ENCODE peak calls at places on chromosomes 12 and 14, in six cellular contexts. D is H1, L is GM12878, Z is HepG2, B is GM12891, R is K562. X is an unnamed sample.

GRCh38 chr14:24372701-24373416 is 4.9 kb downstream of the NFATC4 start:
- DNase-seq in D (no peak), L (no peak), Z (no peak), B (no peak), R (no peak), X (no peak)

GRCh38 chr14:91175296-91175695 is 61.4 kb downstream of the DGLUCY start:
- DNase-seq in D (no peak), L (no peak), Z (no peak), B (no peak), R (no peak), X (no peak)

GRCh38 chr12:78236264-78236663 is 405.6 kb downstream of the NAV3 start:
- DNase-seq in D (no peak), L (no peak), Z (no peak), B (no peak), R (no peak), X (no peak)

GRCh38 chr12:109624467-109624866 is 50.9 kb downstream of the MVK start:
- DNase-seq in D (no peak), L (no peak), Z (no peak), B (no peak), R (no peak), X (no peak)

GRCh38 chr12:104974626-104975290 is 11.4 kb upstream of the NOPCHAP1 start:
- DNase-seq in D (no peak), L (peak; percentile 97), Z (no peak), B (peak; percentile 32), R (no peak), X (peak; percentile 34)

GRCh38 chr12:68746572-68747180 is 700 bp downstream of the SLC35E3 start:
- DNase-seq in D (no peak), L (peak; percentile 13), Z (peak; percentile 48), B (peak; percentile 20), R (peak; percentile 70), X (peak; percentile 17)

GRCh38 chr14:35406090-35406489 is 1.5 kb upstream of the NFKBIA start:
- DNase-seq in D (no peak), L (no peak), Z (no peak), B (no peak), R (no peak), X (no peak)

GRCh38 chr12:20150835-20151234 is 217.5 kb upstream of the PDE3A start:
- DNase-seq in D (no peak), L (no peak), Z (no peak), B (no peak), R (no peak), X (no peak)

GRCh38 chr14:35337074-35337556 is 44.9 kb downstream of the PSMA6 start:
- DNase-seq in D (no peak), L (no peak), Z (peak; percentile 75), B (no peak), R (no peak), X (no peak)

GRCh38 chr14:78341827-78342389 is 171.7 kb downstream of the NRXN3 start:
- DNase-seq in D (no peak), L (no peak), Z (no peak), B (no peak), R (no peak), X (no peak)

GRCh38 chr12:2149091-2149490 is 96.3 kb downstream of the CACNA1C start:
- DNase-seq in D (no peak), L (no peak), Z (no peak), B (no peak), R (no peak), X (no peak)

GRCh38 chr14:21024668-21025373 is at the start of gene NDRG2:
- DNase-seq in D (no peak), L (no peak), Z (peak; percentile 84), B (peak; percentile 76), R (peak; percentile 85), X (peak; percentile 50)

GRCh38 chr12:9098115-9098452 is 17.6 kb downstream of the A2M start:
- DNase-seq in D (no peak), L (no peak), Z (no peak), B (no peak), R (no peak), X (no peak)

GRCh38 chr12:120015313-120015712 is 26.3 kb downstream of the BICDL1 start:
- DNase-seq in D (no peak), L (peak; percentile 35), Z (no peak), B (no peak), R (peak; percentile 25), X (no peak)

GRCh38 chr12:41466762-41467270 is 278.7 kb downstream of the PDZRN4 start:
- DNase-seq in D (no peak), L (no peak), Z (no peak), B (no peak), R (no peak), X (no peak)

GRCh38 chr12:20319374-20319773 is 49.0 kb upstream of the PDE3A start:
- DNase-seq in D (no peak), L (no peak), Z (no peak), B (no peak), R (no peak), X (no peak)

GRCh38 chr14:105098316-105098715 is 33.1 kb upstream of the GPR132 start:
- DNase-seq in D (no peak), L (no peak), Z (no peak), B (no peak), R (no peak), X (no peak)

GRCh38 chr12:1022032-1022970 is 31.3 kb downstream of the ERC1 start:
- DNase-seq in D (no peak), L (no peak), Z (no peak), B (no peak), R (no peak), X (no peak)

GRCh38 chr12:47763481-47764344 is 5.0 kb upstream of the RAPGEF3 start:
- DNase-seq in D (no peak), L (no peak), Z (no peak), B (no peak), R (no peak), X (no peak)

GRCh38 chr14:95040723-95041476 is 116.4 kb downstream of the DICER1 start:
- DNase-seq in D (no peak), L (no peak), Z (no peak), B (no peak), R (no peak), X (no peak)

GRCh38 chr12:125180144-125180543 is 114.9 kb downstream of the AACS start:
- DNase-seq in D (no peak), L (no peak), Z (no peak), B (no peak), R (no peak), X (no peak)

GRCh38 chr12:32454075-32454474 is 54.7 kb downstream of the FGD4 start:
- DNase-seq in D (peak; percentile 27), L (no peak), Z (no peak), B (no peak), R (no peak), X (no peak)
- TF ChIP-seq POLR2AphosphoS5 in D (no peak), L (no peak), Z (no peak), B (no peak), R (no peak), X (no peak)

GRCh38 chr12:50764861-50765324 is 992 bp downstream of the ATF1 start:
- DNase-seq in D (no peak), L (no peak), Z (peak; percentile 89), B (no peak), R (peak; percentile 49), X (no peak)

GRCh38 chr12:50764116-50764860 is 387 bp downstream of the ATF1 start:
- DNase-seq in D (no peak), L (no peak), Z (no peak), B (peak; percentile 82), R (no peak), X (peak; percentile 66)

GRCh38 chr12:50765325-50765911 is 1.5 kb downstream of the ATF1 start:
- DNase-seq in D (no peak), L (no peak), Z (peak; percentile 50), B (no peak), R (peak; percentile 80), X (peak; percentile 35)

GRCh38 chr12:50763637-50764115 is at the start of gene ATF1:
- DNase-seq in D (peak; percentile 83), L (peak; percentile 73), Z (peak; percentile 84), B (no peak), R (peak; percentile 97), X (peak; percentile 87)
- TF ChIP-seq POLR2A in D (no peak), L (peak; percentile 95), Z (peak; percentile 91), B (peak; percentile 95), R (peak; percentile 93), X (peak; percentile 97)

GRCh38 chr14:73267474-73267873 is 30.2 kb downstream of the PAPLN start:
- DNase-seq in D (no peak), L (no peak), Z (no peak), B (no peak), R (no peak), X (no peak)

GRCh38 chr14:73269729-73270651 is 32.7 kb downstream of the PAPLN start:
- DNase-seq in D (no peak), L (no peak), Z (no peak), B (no peak), R (no peak), X (peak; percentile 56)

GRCh38 chr14:73276836-73277235 is 39.5 kb downstream of the PAPLN start:
- DNase-seq in D (no peak), L (no peak), Z (no peak), B (no peak), R (no peak), X (no peak)

GRCh38 chr14:73273799-73274198 is 36.5 kb downstream of the PAPLN start:
- DNase-seq in D (no peak), L (no peak), Z (no peak), B (no peak), R (no peak), X (no peak)

GRCh38 chr14:73272393-73272792 is 35.1 kb downstream of the PAPLN start:
- DNase-seq in D (no peak), L (no peak), Z (no peak), B (no peak), R (no peak), X (no peak)
- TF ChIP-seq TAF1 in D (no peak), L (no peak), Z (no peak), B (no peak), R (no peak), X (no peak)

DNA sequence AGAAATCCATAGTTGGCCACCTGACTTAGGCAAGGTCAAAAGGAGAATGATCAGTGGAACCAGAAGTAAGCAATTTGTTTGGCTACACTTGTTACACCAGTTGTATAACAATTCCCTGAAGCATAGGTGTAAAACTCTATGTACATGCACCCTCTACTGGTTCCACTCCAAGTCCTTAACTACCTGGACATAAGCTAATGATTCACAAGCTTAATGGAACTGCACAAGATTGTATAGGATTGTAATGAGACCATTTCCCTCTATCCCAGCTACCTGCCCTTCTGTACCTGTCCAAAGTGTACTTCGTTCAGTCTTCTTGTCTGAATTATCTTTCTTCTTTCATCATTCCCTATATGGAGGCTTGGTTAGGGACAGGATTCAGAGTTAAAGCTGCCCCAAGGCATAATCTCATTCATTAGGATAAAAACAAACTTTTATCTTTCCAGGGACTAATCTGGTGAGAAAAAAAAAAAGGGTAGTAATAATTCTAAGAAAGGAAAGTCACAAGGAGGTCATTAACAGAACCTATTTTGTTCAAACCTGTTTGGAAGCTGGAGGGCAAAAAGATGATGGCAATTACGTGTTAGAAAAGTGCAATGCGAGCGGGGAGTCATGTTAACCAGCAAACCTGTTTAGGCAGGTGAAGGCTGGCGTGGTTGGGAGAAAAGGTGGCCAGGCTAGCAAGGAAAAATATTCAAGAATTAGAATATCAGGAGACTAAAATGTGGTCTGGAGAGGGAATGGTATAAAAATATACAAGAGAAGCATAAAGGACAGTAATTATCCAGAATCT is 2.8 kb upstream of the TMEM52B start:
- DNase-seq in D (no peak), L (no peak), Z (no peak), B (no peak), R (no peak), X (no peak)
- TF ChIP-seq POLR2AphosphoS5 in D (no peak), L (no peak), Z (no peak), B (no peak), R (no peak), X (no peak)